ENCODE peak calls at places on chromosome 13, in ten cellular contexts. N is pancreas; L is CD8-positive, alpha-beta T cell; U is AG09309; G is psoas muscle; F is A549; T is BE2C; K is HFF-Myc; Y is heart left ventricle; M is astrocyte. X is an unnamed sample.

GRCh38 chr13:70249332-70250064 is 141.2 kb upstream of the KLHL1 start:
- DNase-seq in N (peak; percentile 13), M (peak; percentile 74), K (no peak), T (no peak), L (no peak), F (peak; percentile 55), G (no peak), Y (no peak), U (no peak), X (peak; percentile 94)

GRCh38 chr13:112984954-112985802 is 16.2 kb downstream of the MCF2L start:
- DNase-seq in G (no peak), Y (no peak), L (no peak), N (no peak), U (no peak), M (no peak), T (no peak), F (no peak), K (no peak), X (no peak)

GRCh38 chr13:46170687-46171086 is 11.3 kb downstream of the LCP1 start:
- DNase-seq in U (no peak), K (no peak), Y (no peak), T (no peak), N (no peak), M (no peak), F (no peak), G (no peak), L (no peak), X (no peak)

GRCh38 chr13:44601596-44601995 is 25.5 kb upstream of the TSC22D1 start:
- DNase-seq in N (no peak), G (no peak), U (no peak), M (no peak), T (no peak), K (no peak), L (no peak), Y (no peak), F (no peak), X (no peak)

GRCh38 chr13:23660249-23660648 is 90.0 kb downstream of the TNFRSF19 start:
- DNase-seq in T (no peak), U (no peak), M (no peak), F (no peak), N (no peak), Y (no peak), G (no peak), K (no peak), L (no peak), X (no peak)

GRCh38 chr13:50257646-50258045 is 242.4 kb downstream of the KCNRG start:
- DNase-seq in M (no peak), G (no peak), F (no peak), Y (no peak), T (no peak), N (no peak), K (no peak), L (no peak), U (no peak), X (no peak)

GRCh38 chr13:80572308-80572676 is 231.4 kb upstream of the SPRY2 start:
- DNase-seq in G (no peak), U (no peak), K (no peak), T (no peak), L (no peak), Y (no peak), F (no peak), M (no peak), N (no peak), X (no peak)

GRCh38 chr13:39930544-39931444 is 275.3 kb downstream of the COG6 start:
- DNase-seq in T (no peak), N (no peak), M (no peak), K (no peak), Y (no peak), U (no peak), L (no peak), F (no peak), G (no peak), X (no peak)

GRCh38 chr13:50365300-50365682 is 350.0 kb downstream of the KCNRG start:
- DNase-seq in K (no peak), Y (no peak), G (no peak), F (no peak), M (no peak), N (no peak), L (no peak), U (no peak), T (no peak), X (no peak)

GRCh38 chr13:28753208-28753892 is 34.6 kb upstream of the SLC46A3 start:
- DNase-seq in N (no peak), M (peak; percentile 83), L (no peak), T (peak; percentile 45), G (no peak), K (peak; percentile 91), F (peak; percentile 92), U (peak; percentile 89), Y (peak; percentile 54), X (peak; percentile 74)

GRCh38 chr13:35598233-35598632 is 121.7 kb upstream of the MAB21L1 start:
- DNase-seq in N (no peak), Y (no peak), K (no peak), F (no peak), L (no peak), G (no peak), M (no peak), U (no peak), T (no peak), X (no peak)

GRCh38 chr13:100984349-100984748 is 309.8 kb upstream of the TMTC4 start:
- DNase-seq in N (no peak), L (no peak), K (no peak), Y (no peak), M (no peak), T (no peak), F (no peak), G (no peak), U (no peak), X (no peak)

GRCh38 chr13:26971990-26972888 is 199.4 kb downstream of the USP12 start:
- DNase-seq in M (peak; percentile 6), K (no peak), G (no peak), L (no peak), U (no peak), Y (no peak), F (peak; percentile 80), T (peak; percentile 44), N (peak; percentile 63), X (no peak)

GRCh38 chr13:110136660-110137585 is 170.0 kb downstream of the COL4A1 start:
- DNase-seq in N (no peak), K (no peak), L (no peak), U (no peak), Y (peak; percentile 54), G (no peak), F (no peak), T (no peak), M (no peak), X (no peak)

GRCh38 chr13:43848250-43848649 is 31.3 kb downstream of the CCDC122 start:
- DNase-seq in M (peak; percentile 84), K (no peak), N (no peak), T (no peak), L (no peak), Y (no peak), F (peak; percentile 1), G (no peak), U (peak; percentile 72), X (no peak)

GRCh38 chr13:113211774-113212173 is 2.4 kb downstream of the CUL4A start:
- DNase-seq in N (no peak), F (peak; percentile 57), K (no peak), U (no peak), G (no peak), L (no peak), M (no peak), T (peak; percentile 60), Y (no peak), X (no peak)

GRCh38 chr13:38046049-38046376 is 176.4 kb upstream of the TRPC4 start:
- DNase-seq in G (no peak), M (no peak), L (no peak), Y (no peak), K (no peak), U (no peak), F (no peak), T (no peak), N (no peak), X (no peak)
- H3K4me3 ChIP-seq in G (no peak overlapping the region), M (no peak overlapping the region), L (no peak overlapping the region), Y (no peak overlapping the region), K (no peak overlapping the region), U (no peak overlapping the region), F (no peak overlapping the region), T (no peak overlapping the region), N (no peak overlapping the region), X (no peak overlapping the region)

GRCh38 chr13:96179309-96179708 is 89.4 kb downstream of the HS6ST3 start:
- DNase-seq in T (no peak), Y (no peak), M (no peak), F (no peak), K (no peak), L (no peak), U (no peak), N (no peak), G (no peak), X (no peak)
- TF ChIP-seq CTCF in T (no peak), Y (no peak), M (no peak), F (no peak), K (no peak), L (no peak), U (no peak), N (no peak), G (no peak), X (no peak)

DNA sequence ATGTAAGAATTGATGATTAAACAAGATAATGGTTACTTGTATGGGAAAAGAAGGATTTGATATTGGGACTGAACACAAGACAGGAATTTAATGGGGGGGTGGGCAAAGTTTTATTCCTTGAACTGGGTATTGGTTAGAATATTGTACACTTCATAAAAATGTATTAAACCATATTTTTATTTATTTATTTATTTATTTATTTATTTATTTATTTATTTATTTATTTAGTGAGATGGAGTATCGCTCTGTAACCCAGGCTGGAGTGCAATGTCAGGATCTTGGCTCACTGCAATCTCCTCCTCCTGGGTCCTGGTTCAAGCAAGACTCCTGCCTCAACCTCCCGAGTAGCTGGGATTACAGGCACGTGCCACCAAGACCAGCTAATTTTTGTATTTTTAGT is 287.1 kb upstream of the SLITRK5 start:
- DNase-seq in F (no peak), U (no peak), Y (no peak), G (no peak), K (no peak), M (no peak), L (no peak), T (no peak), N (no peak), X (no peak)
- H3K4me3 ChIP-seq in F (no peak overlapping the region), U (no peak overlapping the region), Y (no peak overlapping the region), G (no peak overlapping the region), K (no peak overlapping the region), M (no peak overlapping the region), L (no peak overlapping the region), T (no peak overlapping the region), N (no peak overlapping the region), X (no peak overlapping the region)

DNA sequence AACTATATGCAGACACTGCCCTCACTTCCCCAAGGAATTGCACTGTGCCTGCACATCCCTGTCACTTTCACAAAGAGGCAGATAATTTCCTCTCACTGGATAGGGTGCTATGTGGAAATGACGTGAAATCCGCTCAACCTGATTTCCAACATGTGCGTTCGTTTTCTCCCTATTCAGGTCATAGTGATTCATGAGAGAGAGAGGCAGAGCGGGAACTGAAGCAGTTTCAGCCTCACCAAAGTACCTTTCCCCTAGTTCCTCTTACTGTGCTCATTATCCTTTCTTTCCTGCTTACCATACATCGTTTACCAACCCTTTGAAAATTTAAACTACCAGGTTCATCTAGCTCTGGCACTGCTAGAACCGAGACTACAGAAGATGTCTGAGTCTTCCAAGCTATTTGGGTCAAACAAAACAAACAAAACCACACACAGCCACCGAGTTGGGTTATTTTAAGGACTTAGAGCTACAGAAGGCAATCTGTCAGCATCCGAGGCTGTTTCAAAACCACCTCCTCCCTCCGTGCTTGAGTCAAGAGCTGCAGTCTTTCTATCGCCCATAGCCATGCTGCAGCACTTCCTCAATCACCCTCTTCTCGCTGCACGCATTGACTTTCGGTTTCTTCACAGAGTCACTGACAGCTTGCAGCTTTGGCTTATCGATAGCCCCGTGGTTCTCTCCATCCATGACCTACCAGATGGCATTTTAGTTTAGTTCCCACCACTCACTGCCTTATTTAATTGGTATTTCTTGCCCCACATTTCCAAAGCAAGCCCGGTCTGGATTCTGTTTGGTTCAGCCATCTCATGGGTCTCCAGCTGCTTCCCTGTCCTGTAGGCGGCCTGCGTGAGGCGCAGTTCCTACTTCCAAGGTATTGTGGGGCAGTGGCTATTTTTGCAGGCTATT is 1395.8 kb downstream of the EFNB2 start:
- DNase-seq in Y (peak; percentile 36), N (no peak), T (no peak), L (peak; percentile 18), M (no peak), F (peak; percentile 52), G (peak; percentile 37), K (no peak), U (no peak), X (no peak)
- TF ChIP-seq CTCF in Y (no peak), N (no peak), T (no peak), L (no peak), M (no peak), F (peak; percentile 29), G (no peak), K (peak; percentile 26), U (peak; percentile 12), X (no peak)